ENCODE peak calls at places on chromosomes 16 and 17, in four cellular contexts. P is left lung; E is CD4-positive, alpha-beta T cell; Q is WTC11. L is an unnamed sample.

GRCh38 chr17:50516980-50517379 is 8.7 kb downstream of the MYCBPAP start:
- DNase-seq in Q (no peak), E (no peak), P (no peak), L (no peak)

GRCh38 chr16:73232555-73233422 is 184.9 kb upstream of the ZFHX3 start:
- DNase-seq in E (no peak), Q (no peak), P (no peak), L (peak; percentile 78)

GRCh38 chr17:77437017-77437416 is 296.2 kb downstream of the SEC14L1 start:
- DNase-seq in P (no peak), Q (no peak), E (no peak), L (no peak)

GRCh38 chr16:85659805-85660511 is 28.8 kb downstream of the GINS2 start:
- DNase-seq in E (peak; percentile 50), P (no peak), Q (peak; percentile 90), L (no peak)

GRCh38 chr16:66299349-66299748 is 67.1 kb upstream of the CDH5 start:
- DNase-seq in P (no peak), E (no peak), Q (no peak), L (peak; percentile 8)

GRCh38 chr16:88732172-88732960 is 26.1 kb downstream of the CTU2 start:
- DNase-seq in Q (no peak), P (no peak), E (no peak), L (no peak)

GRCh38 chr16:88810166-88810867 is 1.4 kb downstream of the APRT start:
- DNase-seq in E (no peak), P (no peak), Q (no peak), L (no peak)

GRCh38 chr16:73794936-73795335 is 501.7 kb upstream of the PSMD7 start:
- DNase-seq in Q (no peak), E (no peak), P (no peak), L (no peak)

GRCh38 chr17:69575346-69575761 is 160.9 kb downstream of the MAP2K6 start:
- DNase-seq in Q (no peak), P (no peak), E (no peak), L (no peak)

GRCh38 chr16:58196898-58197313 is 1.0 kb downstream of the CSNK2A2 start:
- DNase-seq in Q (no peak), P (no peak), E (no peak), L (no peak)

GRCh38 chr17:79557276-79557675 is 53.6 kb downstream of the RBFOX3 start:
- DNase-seq in P (no peak), E (no peak), Q (no peak), L (no peak)

GRCh38 chr17:78289802-78290363 is 58.5 kb downstream of the TMEM235 start:
- DNase-seq in E (peak; percentile 68), Q (peak; percentile 78), P (peak; percentile 83), L (no peak)

GRCh38 chr17:31678431-31678830 is 180.6 kb downstream of the COPRS start:
- DNase-seq in Q (no peak), P (no peak), E (no peak), L (peak; percentile 33)

GRCh38 chr17:2795412-2796163 is 650 bp upstream of the RAP1GAP2 start:
- DNase-seq in Q (no peak), E (peak; percentile 13), P (no peak), L (no peak)

GRCh38 chr17:45425125-45425983 is 7.3 kb downstream of the ARHGAP27 start:
- DNase-seq in E (no peak), Q (peak; percentile 80), P (peak; percentile 82), L (no peak)
- TF ChIP-seq CTCF in E (no peak), Q (peak; percentile 12), P (peak; percentile 15), L (no peak)

GRCh38 chr16:82630688-82631087 is 3.9 kb downstream of the CDH13 start:
- DNase-seq in E (no peak), P (no peak), Q (no peak), L (no peak)
- TF ChIP-seq CTCF in E (peak; percentile 42), P (no peak), Q (no peak), L (no peak)

GRCh38 chr16:76882105-76882504 is 308.9 kb upstream of the MON1B start:
- DNase-seq in P (no peak), E (no peak), Q (no peak), L (no peak)
- TF ChIP-seq CTCF in P (no peak), E (no peak), Q (no peak), L (no peak)

GRCh38 chr17:40069751-40070643 is 7.2 kb downstream of the THRA start:
- DNase-seq in E (peak; percentile 32), Q (no peak), P (no peak), L (peak; percentile 81)
- TF ChIP-seq CTCF in E (peak; percentile 21), Q (peak; percentile 19), P (peak; percentile 33), L (no peak)

DNA sequence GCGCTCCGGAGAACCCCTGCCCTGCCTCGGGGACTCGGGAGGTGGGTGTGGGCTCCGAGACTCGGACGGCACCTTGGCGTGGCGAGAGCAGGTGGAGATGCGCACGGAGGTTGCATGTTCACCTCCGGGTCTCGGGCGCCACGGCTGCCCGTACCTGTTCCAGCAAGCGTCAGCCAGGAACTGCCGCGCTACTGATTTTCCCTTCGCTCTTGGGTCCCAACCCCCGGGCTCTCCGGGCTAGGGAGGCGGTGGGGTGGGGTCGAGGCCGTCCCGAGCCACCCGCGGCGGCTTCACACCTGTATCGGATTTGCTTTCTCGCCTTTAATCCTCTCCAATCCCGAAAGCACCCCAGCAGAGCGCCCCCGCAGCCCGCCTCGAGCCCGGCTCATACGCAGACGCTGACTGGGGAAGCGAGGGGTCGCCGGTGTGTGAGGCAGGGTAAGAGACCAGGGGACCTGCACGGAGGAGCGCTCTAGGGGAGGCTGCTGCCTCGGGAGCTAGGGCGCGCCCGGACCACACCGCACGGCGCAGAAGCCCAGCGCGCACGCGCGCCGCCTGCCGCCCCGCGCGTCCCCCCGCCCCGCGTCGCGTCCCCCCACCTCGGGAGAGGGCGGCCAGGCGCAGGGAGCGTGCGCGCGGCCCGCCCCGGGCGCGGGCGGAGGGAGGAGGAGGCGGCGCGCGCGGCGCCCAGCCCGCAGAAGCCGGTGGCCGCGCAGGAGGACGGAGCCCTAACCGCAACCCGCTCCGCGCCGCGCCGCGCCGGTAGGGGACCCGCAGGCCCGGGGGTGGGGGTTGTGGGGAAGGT is at the start of gene DUSP14:
- DNase-seq in Q (peak; percentile 79), E (peak; percentile 69), P (peak; percentile 79), L (peak; percentile 81)
- TF ChIP-seq CTCF in Q (no peak), E (no peak), P (no peak), L (no peak)

DNA sequence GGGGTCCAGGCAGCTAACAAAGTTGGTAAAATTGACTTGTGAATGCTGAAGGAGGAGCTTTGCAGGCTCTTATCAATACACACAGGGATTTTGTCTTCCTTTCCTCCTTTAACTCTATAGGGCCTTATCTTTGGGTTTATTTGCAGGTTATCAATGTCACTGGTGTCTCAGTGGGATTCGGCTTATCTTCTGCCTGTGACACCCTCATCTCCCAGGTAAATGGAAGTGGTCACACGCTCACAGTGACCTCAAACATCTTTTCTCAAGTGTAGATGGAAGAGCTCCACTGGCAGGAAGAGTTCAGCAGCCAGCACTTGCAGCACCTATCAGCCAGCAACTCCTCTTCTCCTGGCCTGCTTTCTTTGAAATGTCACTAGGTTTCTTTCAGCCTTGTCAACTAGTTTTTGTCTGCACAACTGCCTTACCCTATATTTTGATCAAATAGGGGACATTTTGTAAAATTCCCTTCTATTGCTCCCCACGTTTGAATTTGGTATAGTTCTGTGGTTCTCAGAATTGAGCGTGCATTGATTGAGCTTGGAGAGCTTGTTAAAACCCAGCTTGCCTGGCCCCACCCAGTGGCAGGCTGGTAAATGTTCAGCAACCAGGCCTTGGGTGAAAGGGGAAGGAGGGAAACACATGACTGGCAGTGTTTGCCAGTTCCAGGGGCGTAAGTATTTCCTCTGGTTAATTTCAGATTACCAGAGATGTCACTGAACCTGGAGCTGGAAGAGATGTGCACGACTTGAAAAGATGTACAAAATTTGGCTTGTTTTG is 12.8 kb downstream of the SLC47A1 start:
- DNase-seq in P (peak; percentile 56), E (no peak), Q (peak; percentile 23), L (no peak)
- TF ChIP-seq CTCF in P (no peak), E (no peak), Q (no peak), L (no peak)

L was measured in coronary artery.